ENCODE peak calls at places on chromosomes 12 and 14, in six cellular contexts. One of them, this sample, is unnamed.

GRCh38 chr12:72277415-72277814 is 5.2 kb downstream of the TRHDE start:
- DNase-seq in neural progenitor cell: no peak
- DNase-seq in nephron progenitor cell: no peak
- DNase-seq in astrocyte: peak
- DNase-seq in heart right ventricle: no peak
- DNase-seq in progenitor cell of endocrine pancreas: no peak
- DNase-seq in this sample: no peak

GRCh38 chr12:114673169-114673833 is 10.7 kb downstream of the TBX3 start:
- DNase-seq in neural progenitor cell: peak
- DNase-seq in astrocyte: peak
- DNase-seq in progenitor cell of endocrine pancreas: no peak
- DNase-seq in heart right ventricle: no peak
- DNase-seq in nephron progenitor cell: no peak
- DNase-seq in this sample: no peak

GRCh38 chr14:86257973-86258372 is 728.0 kb downstream of the FLRT2 start:
- DNase-seq in astrocyte: no peak
- DNase-seq in heart right ventricle: no peak
- DNase-seq in nephron progenitor cell: no peak
- DNase-seq in neural progenitor cell: no peak
- DNase-seq in progenitor cell of endocrine pancreas: no peak
- DNase-seq in this sample: no peak

GRCh38 chr12:102406033-102406584 is 74.3 kb downstream of the IGF1 start:
- DNase-seq in astrocyte: peak
- DNase-seq in neural progenitor cell: peak
- DNase-seq in progenitor cell of endocrine pancreas: no peak
- DNase-seq in heart right ventricle: peak
- DNase-seq in nephron progenitor cell: no peak
- DNase-seq in this sample: peak

GRCh38 chr14:53953002-53953827 is 3.4 kb downstream of the BMP4 start:
- DNase-seq in nephron progenitor cell: peak
- DNase-seq in heart right ventricle: peak
- DNase-seq in neural progenitor cell: peak
- DNase-seq in progenitor cell of endocrine pancreas: peak
- DNase-seq in astrocyte: peak
- DNase-seq in this sample: peak

GRCh38 chr14:49052516-49052915 is 533.7 kb downstream of the RPS29 start:
- DNase-seq in neural progenitor cell: no peak
- DNase-seq in heart right ventricle: no peak
- DNase-seq in astrocyte: peak
- DNase-seq in progenitor cell of endocrine pancreas: no peak
- DNase-seq in nephron progenitor cell: no peak
- DNase-seq in this sample: no peak

GRCh38 chr12:91422811-91423210 is 240.2 kb upstream of the DCN start:
- DNase-seq in heart right ventricle: no peak
- DNase-seq in nephron progenitor cell: no peak
- DNase-seq in neural progenitor cell: no peak
- DNase-seq in astrocyte: no peak
- DNase-seq in progenitor cell of endocrine pancreas: no peak
- DNase-seq in this sample: no peak

GRCh38 chr12:51592034-51592705 is 1.1 kb downstream of the SCN8A start:
- DNase-seq in astrocyte: peak
- DNase-seq in nephron progenitor cell: peak
- DNase-seq in heart right ventricle: no peak
- DNase-seq in progenitor cell of endocrine pancreas: no peak
- DNase-seq in neural progenitor cell: peak
- DNase-seq in this sample: peak

GRCh38 chr12:95546491-95546813 is 4.8 kb downstream of the USP44 start:
- DNase-seq in heart right ventricle: no peak
- DNase-seq in neural progenitor cell: peak
- DNase-seq in astrocyte: no peak
- DNase-seq in nephron progenitor cell: no peak
- DNase-seq in progenitor cell of endocrine pancreas: no peak
- DNase-seq in this sample: no peak

GRCh38 chr12:57628280-57629191 is 4.5 kb downstream of the B4GALNT1 start:
- DNase-seq in astrocyte: no peak
- DNase-seq in progenitor cell of endocrine pancreas: peak
- DNase-seq in nephron progenitor cell: no peak
- DNase-seq in heart right ventricle: no peak
- DNase-seq in neural progenitor cell: peak
- DNase-seq in this sample: no peak

GRCh38 chr12:124687695-124688301 is 120.4 kb upstream of the NCOR2 start:
- DNase-seq in progenitor cell of endocrine pancreas: no peak
- DNase-seq in heart right ventricle: peak
- DNase-seq in nephron progenitor cell: no peak
- DNase-seq in astrocyte: no peak
- DNase-seq in neural progenitor cell: peak
- DNase-seq in this sample: peak

GRCh38 chr14:90616881-90617280 is 199.3 kb downstream of the TTC7B start:
- DNase-seq in neural progenitor cell: no peak
- DNase-seq in astrocyte: no peak
- DNase-seq in nephron progenitor cell: no peak
- DNase-seq in heart right ventricle: no peak
- DNase-seq in progenitor cell of endocrine pancreas: no peak
- DNase-seq in this sample: no peak

GRCh38 chr12:52391618-52392002 is 6.2 kb upstream of the KRT84 start:
- DNase-seq in neural progenitor cell: no peak
- DNase-seq in progenitor cell of endocrine pancreas: no peak
- DNase-seq in nephron progenitor cell: no peak
- DNase-seq in heart right ventricle: peak
- DNase-seq in astrocyte: no peak
- DNase-seq in this sample: peak

GRCh38 chr12:117031843-117032592 is 67.2 kb downstream of the TESC start:
- DNase-seq in progenitor cell of endocrine pancreas: no peak
- DNase-seq in heart right ventricle: no peak
- DNase-seq in neural progenitor cell: no peak
- DNase-seq in astrocyte: no peak
- DNase-seq in nephron progenitor cell: no peak
- DNase-seq in this sample: no peak

GRCh38 chr12:51848843-51849735 is 571 bp upstream of the FIGNL2 start:
- DNase-seq in progenitor cell of endocrine pancreas: peak
- DNase-seq in heart right ventricle: peak
- DNase-seq in astrocyte: no peak
- DNase-seq in nephron progenitor cell: peak
- DNase-seq in neural progenitor cell: peak
- DNase-seq in this sample: peak

GRCh38 chr12:50923361-50924130 is 28.8 kb upstream of the HIGD1C start:
- DNase-seq in astrocyte: no peak
- DNase-seq in nephron progenitor cell: no peak
- DNase-seq in heart right ventricle: no peak
- DNase-seq in neural progenitor cell: no peak
- DNase-seq in progenitor cell of endocrine pancreas: no peak
- DNase-seq in this sample: no peak

GRCh38 chr12:124174406-124174805 is 120.5 kb upstream of the RFLNA start:
- DNase-seq in heart right ventricle: no peak
- DNase-seq in neural progenitor cell: no peak
- DNase-seq in nephron progenitor cell: no peak
- DNase-seq in astrocyte: peak
- DNase-seq in progenitor cell of endocrine pancreas: no peak
- DNase-seq in this sample: no peak

GRCh38 chr14:52043690-52044089 is 25.2 kb downstream of the NID2 start:
- DNase-seq in progenitor cell of endocrine pancreas: peak
- DNase-seq in neural progenitor cell: peak
- DNase-seq in heart right ventricle: no peak
- DNase-seq in nephron progenitor cell: peak
- DNase-seq in astrocyte: no peak
- DNase-seq in this sample: peak

GRCh38 chr14:50060871-50061663 is 55.3 kb downstream of the VCPKMT start:
- DNase-seq in heart right ventricle: peak
- DNase-seq in nephron progenitor cell: no peak
- DNase-seq in neural progenitor cell: no peak
- DNase-seq in progenitor cell of endocrine pancreas: no peak
- DNase-seq in astrocyte: peak
- DNase-seq in this sample: no peak

GRCh38 chr12:47779943-47780504 is 7.0 kb downstream of the SLC48A1 start:
- DNase-seq in astrocyte: no peak
- DNase-seq in neural progenitor cell: no peak
- DNase-seq in nephron progenitor cell: no peak
- DNase-seq in heart right ventricle: no peak
- DNase-seq in progenitor cell of endocrine pancreas: no peak
- DNase-seq in this sample: no peak

GRCh38 chr14:65866906-65867305 is 454.4 kb downstream of the FUT8 start:
- DNase-seq in neural progenitor cell: no peak
- DNase-seq in astrocyte: no peak
- DNase-seq in progenitor cell of endocrine pancreas: no peak
- DNase-seq in nephron progenitor cell: no peak
- DNase-seq in heart right ventricle: no peak
- DNase-seq in this sample: no peak

GRCh38 chr12:121576851-121577391 is 3.9 kb downstream of the KDM2B start:
- DNase-seq in heart right ventricle: no peak
- DNase-seq in progenitor cell of endocrine pancreas: no peak
- DNase-seq in astrocyte: peak
- DNase-seq in nephron progenitor cell: peak
- DNase-seq in neural progenitor cell: peak
- DNase-seq in this sample: no peak

GRCh38 chr12:53710098-53710497 is 17.2 kb downstream of the CALCOCO1 start:
- DNase-seq in progenitor cell of endocrine pancreas: no peak
- DNase-seq in astrocyte: no peak
- DNase-seq in neural progenitor cell: no peak
- DNase-seq in nephron progenitor cell: no peak
- DNase-seq in heart right ventricle: no peak
- DNase-seq in this sample: no peak

GRCh38 chr14:76924363-76925151 is 98.3 kb downstream of the LRRC74A start:
- DNase-seq in astrocyte: no peak
- DNase-seq in nephron progenitor cell: peak
- DNase-seq in heart right ventricle: no peak
- DNase-seq in progenitor cell of endocrine pancreas: peak
- DNase-seq in neural progenitor cell: peak
- DNase-seq in this sample: peak

GRCh38 chr12:65891219-65891618 is 66.9 kb downstream of the HMGA2 start:
- DNase-seq in heart right ventricle: no peak
- DNase-seq in nephron progenitor cell: no peak
- DNase-seq in neural progenitor cell: no peak
- DNase-seq in astrocyte: peak
- DNase-seq in progenitor cell of endocrine pancreas: no peak
- DNase-seq in this sample: no peak

GRCh38 chr14:91303091-91303923 is 58.8 kb upstream of the GPR68 start:
- DNase-seq in heart right ventricle: peak
- DNase-seq in nephron progenitor cell: peak
- DNase-seq in astrocyte: no peak
- DNase-seq in neural progenitor cell: peak
- DNase-seq in progenitor cell of endocrine pancreas: no peak
- DNase-seq in this sample: peak

GRCh38 chr12:70754330-70754741 is 117.1 kb upstream of the PTPRB start:
- DNase-seq in heart right ventricle: no peak
- DNase-seq in nephron progenitor cell: no peak
- DNase-seq in astrocyte: no peak
- DNase-seq in progenitor cell of endocrine pancreas: no peak
- DNase-seq in neural progenitor cell: no peak
- DNase-seq in this sample: no peak

GRCh38 chr12:25119020-25119419 is 75.9 kb downstream of the DNAI7 start:
- DNase-seq in neural progenitor cell: no peak
- DNase-seq in nephron progenitor cell: no peak
- DNase-seq in heart right ventricle: no peak
- DNase-seq in astrocyte: no peak
- DNase-seq in progenitor cell of endocrine pancreas: no peak
- DNase-seq in this sample: no peak
- TF ChIP-seq CTCF in neural progenitor cell: peak
- TF ChIP-seq CTCF in nephron progenitor cell: peak
- TF ChIP-seq CTCF in heart right ventricle: no peak
- TF ChIP-seq CTCF in astrocyte: no peak
- TF ChIP-seq CTCF in progenitor cell of endocrine pancreas: peak
- TF ChIP-seq CTCF in this sample: no peak

GRCh38 chr14:102507891-102508312 is 1.7 kb downstream of the ANKRD9 start:
- DNase-seq in neural progenitor cell: no peak
- DNase-seq in heart right ventricle: no peak
- DNase-seq in progenitor cell of endocrine pancreas: no peak
- DNase-seq in nephron progenitor cell: no peak
- DNase-seq in astrocyte: no peak
- DNase-seq in this sample: no peak
- TF ChIP-seq CTCF in neural progenitor cell: no peak
- TF ChIP-seq CTCF in heart right ventricle: no peak
- TF ChIP-seq CTCF in progenitor cell of endocrine pancreas: peak
- TF ChIP-seq CTCF in nephron progenitor cell: no peak
- TF ChIP-seq CTCF in astrocyte: peak
- TF ChIP-seq CTCF in this sample: no peak

GRCh38 chr14:84825481-84825880 is 704.5 kb upstream of the FLRT2 start:
- DNase-seq in nephron progenitor cell: no peak
- DNase-seq in neural progenitor cell: no peak
- DNase-seq in heart right ventricle: no peak
- DNase-seq in progenitor cell of endocrine pancreas: no peak
- DNase-seq in astrocyte: peak
- DNase-seq in this sample: no peak
- TF ChIP-seq CTCF in nephron progenitor cell: no peak
- TF ChIP-seq CTCF in neural progenitor cell: no peak
- TF ChIP-seq CTCF in heart right ventricle: no peak
- TF ChIP-seq CTCF in progenitor cell of endocrine pancreas: no peak
- TF ChIP-seq CTCF in astrocyte: no peak
- TF ChIP-seq CTCF in this sample: no peak

GRCh38 chr14:59428581-59429012 is 36.6 kb downstream of the GPR135 start:
- DNase-seq in neural progenitor cell: no peak
- DNase-seq in progenitor cell of endocrine pancreas: no peak
- DNase-seq in heart right ventricle: no peak
- DNase-seq in nephron progenitor cell: no peak
- DNase-seq in astrocyte: peak
- DNase-seq in this sample: no peak
- TF ChIP-seq CTCF in neural progenitor cell: no peak
- TF ChIP-seq CTCF in progenitor cell of endocrine pancreas: no peak
- TF ChIP-seq CTCF in heart right ventricle: peak
- TF ChIP-seq CTCF in nephron progenitor cell: no peak
- TF ChIP-seq CTCF in astrocyte: no peak
- TF ChIP-seq CTCF in this sample: no peak

GRCh38 chr12:26465419-26466097 is 270.2 kb downstream of the SSPN start:
- DNase-seq in heart right ventricle: no peak
- DNase-seq in nephron progenitor cell: no peak
- DNase-seq in neural progenitor cell: peak
- DNase-seq in astrocyte: peak
- DNase-seq in progenitor cell of endocrine pancreas: no peak
- DNase-seq in this sample: no peak
- TF ChIP-seq CTCF in heart right ventricle: no peak
- TF ChIP-seq CTCF in nephron progenitor cell: no peak
- TF ChIP-seq CTCF in neural progenitor cell: peak
- TF ChIP-seq CTCF in astrocyte: no peak
- TF ChIP-seq CTCF in progenitor cell of endocrine pancreas: peak
- TF ChIP-seq CTCF in this sample: no peak

GRCh38 chr12:1628671-1629337 is at the start of gene WNT5B:
- DNase-seq in heart right ventricle: no peak
- DNase-seq in nephron progenitor cell: peak
- DNase-seq in progenitor cell of endocrine pancreas: no peak
- DNase-seq in astrocyte: no peak
- DNase-seq in neural progenitor cell: peak
- DNase-seq in this sample: no peak

GRCh38 chr12:1632702-1633101 is 3.7 kb downstream of the WNT5B start:
- DNase-seq in astrocyte: no peak
- DNase-seq in progenitor cell of endocrine pancreas: no peak
- DNase-seq in nephron progenitor cell: no peak
- DNase-seq in neural progenitor cell: no peak
- DNase-seq in heart right ventricle: no peak
- DNase-seq in this sample: no peak

GRCh38 chr12:1629338-1630080 is 478 bp downstream of the WNT5B start:
- DNase-seq in neural progenitor cell: peak
- DNase-seq in nephron progenitor cell: peak
- DNase-seq in astrocyte: no peak
- DNase-seq in heart right ventricle: no peak
- DNase-seq in progenitor cell of endocrine pancreas: no peak
- DNase-seq in this sample: peak

GRCh38 chr12:1630827-1631591 is 2.0 kb downstream of the WNT5B start:
- DNase-seq in heart right ventricle: no peak
- DNase-seq in neural progenitor cell: peak
- DNase-seq in nephron progenitor cell: peak
- DNase-seq in astrocyte: peak
- DNase-seq in progenitor cell of endocrine pancreas: no peak
- DNase-seq in this sample: peak

GRCh38 chr12:1630081-1630826 is 1.2 kb downstream of the WNT5B start:
- DNase-seq in progenitor cell of endocrine pancreas: no peak
- DNase-seq in neural progenitor cell: peak
- DNase-seq in heart right ventricle: peak
- DNase-seq in astrocyte: no peak
- DNase-seq in nephron progenitor cell: peak
- DNase-seq in this sample: peak
- TF ChIP-seq CTCF in progenitor cell of endocrine pancreas: peak
- TF ChIP-seq CTCF in neural progenitor cell: peak
- TF ChIP-seq CTCF in heart right ventricle: peak
- TF ChIP-seq CTCF in astrocyte: no peak
- TF ChIP-seq CTCF in nephron progenitor cell: peak
- TF ChIP-seq CTCF in this sample: peak

This sample was measured in glutamatergic neuron.